ENCODE peak calls at places on chromosomes 13 and 19, in ten cellular contexts. L, S, T, Q, N, M, K, U, C and Y are unnamed samples.

GRCh38 chr13:53417601-53418000 is 389.0 kb downstream of the OLFM4 start:
- DNase-seq in K (no peak), T (no peak), L (no peak), U (no peak), M (no peak), N (no peak), C (no peak), S (no peak), Q (no peak), Y (no peak)

GRCh38 chr13:22080832-22081231 is 410.0 kb downstream of the FGF9 start:
- DNase-seq in T (no peak), M (no peak), N (no peak), L (no peak), S (no peak), Q (no peak), C (no peak), U (no peak), K (no peak), Y (no peak)

GRCh38 chr19:29583196-29584006 is 22.7 kb upstream of the POP4 start:
- DNase-seq in T (no peak), C (no peak), Q (no peak), K (no peak), S (no peak), U (no peak), M (no peak), L (no peak), N (no peak), Y (no peak)

GRCh38 chr19:7224205-7224833 is 69.9 kb downstream of the INSR start:
- DNase-seq in K (peak), M (peak), N (no peak), C (peak), U (no peak), L (peak), T (no peak), Q (no peak), S (peak), Y (no peak)

GRCh38 chr13:99996177-99996705 is 14.7 kb downstream of the ZIC2 start:
- DNase-seq in S (no peak), N (no peak), K (no peak), U (no peak), Q (no peak), L (no peak), T (no peak), M (no peak), C (no peak), Y (no peak)

GRCh38 chr19:45899919-45900589 is 2.4 kb downstream of the MYPOP start:
- DNase-seq in U (no peak), T (no peak), Q (no peak), L (no peak), M (no peak), K (no peak), S (no peak), N (no peak), C (no peak), Y (no peak)

GRCh38 chr13:25468330-25469178 is 96.8 kb downstream of the ATP8A2 start:
- DNase-seq in S (no peak), L (peak), C (no peak), K (no peak), U (no peak), N (peak), M (no peak), Q (no peak), T (no peak), Y (no peak)

GRCh38 chr13:99895428-99895998 is 76.1 kb downstream of the ZIC5 start:
- DNase-seq in S (no peak), U (no peak), C (no peak), L (no peak), T (no peak), K (peak), M (no peak), N (no peak), Q (no peak), Y (no peak)

GRCh38 chr13:29160862-29161261 is 340.7 kb downstream of the MTUS2 start:
- DNase-seq in S (no peak), M (no peak), N (no peak), T (no peak), C (no peak), Q (no peak), U (peak), L (no peak), K (no peak), Y (no peak)

GRCh38 chr13:40401911-40402776 is 264.3 kb downstream of the FOXO1 start:
- DNase-seq in K (peak), Q (peak), L (peak), T (peak), N (no peak), M (peak), C (peak), S (peak), U (peak), Y (peak)

GRCh38 chr13:111048387-111048786 is 66.7 kb upstream of the ARHGEF7 start:
- DNase-seq in K (no peak), L (no peak), C (no peak), U (no peak), N (no peak), Q (no peak), M (no peak), S (no peak), T (no peak), Y (no peak)

GRCh38 chr13:45370922-45371406 is 30.0 kb upstream of the TPT1 start:
- DNase-seq in U (peak), L (peak), Q (peak), T (peak), N (peak), K (peak), C (peak), S (peak), M (peak), Y (peak)

GRCh38 chr13:93655132-93655531 is 428.5 kb downstream of the GPC6 start:
- DNase-seq in Q (no peak), L (no peak), T (no peak), K (no peak), M (no peak), U (no peak), N (peak), S (no peak), C (no peak), Y (no peak)

GRCh38 chr13:46010148-46010547 is 42.4 kb downstream of the ZC3H13 start:
- DNase-seq in N (no peak), Q (no peak), T (no peak), U (peak), L (no peak), S (no peak), M (no peak), C (no peak), K (no peak), Y (no peak)

GRCh38 chr13:97317933-97318332 is 95.8 kb downstream of the MBNL2 start:
- DNase-seq in Q (no peak), L (no peak), U (no peak), T (no peak), K (no peak), M (no peak), N (no peak), C (no peak), S (no peak), Y (no peak)

GRCh38 chr13:88601949-88602348 is 930.8 kb downstream of the SLITRK5 start:
- DNase-seq in Q (no peak), C (no peak), M (no peak), U (no peak), N (no peak), S (no peak), L (no peak), K (no peak), T (no peak), Y (no peak)

GRCh38 chr19:17089238-17089637 is 13.7 kb downstream of the MYO9B start:
- DNase-seq in M (no peak), N (no peak), Q (no peak), L (peak), K (no peak), U (no peak), C (no peak), S (no peak), T (no peak), Y (no peak)

GRCh38 chr13:46962286-46962941 is 65.6 kb upstream of the HTR2A start:
- DNase-seq in K (no peak), U (peak), L (peak), S (no peak), N (peak), T (no peak), C (peak), M (no peak), Q (no peak), Y (no peak)

GRCh38 chr13:44088911-44089851 is 209.5 kb downstream of the LACC1 start:
- DNase-seq in T (no peak), U (peak), N (no peak), Q (no peak), K (no peak), M (no peak), S (no peak), L (no peak), C (no peak), Y (no peak)

GRCh38 chr13:98564204-98564603 is 12.7 kb downstream of the STK24 start:
- DNase-seq in U (no peak), C (no peak), L (no peak), S (no peak), T (no peak), M (no peak), K (no peak), N (no peak), Q (no peak), Y (no peak)

GRCh38 chr13:30020726-30021312 is 170.4 kb upstream of the UBL3 start:
- DNase-seq in K (no peak), C (no peak), S (no peak), T (no peak), U (no peak), L (peak), Q (no peak), N (peak), M (no peak), Y (no peak)

GRCh38 chr19:10655457-10656312 is 1.5 kb downstream of the ILF3 start:
- DNase-seq in U (peak), L (peak), T (no peak), M (no peak), Q (no peak), C (no peak), K (peak), N (peak), S (no peak), Y (no peak)

GRCh38 chr13:45773236-45773635 is 71.1 kb downstream of the CBY2 start:
- DNase-seq in T (no peak), N (no peak), M (no peak), U (no peak), Q (no peak), K (no peak), L (peak), C (no peak), S (no peak), Y (no peak)

GRCh38 chr19:18487576-18488402 is 34.1 kb downstream of the ELL start:
- DNase-seq in C (no peak), M (no peak), N (no peak), U (no peak), Q (no peak), T (no peak), K (no peak), L (no peak), S (no peak), Y (no peak)

GRCh38 chr13:102638741-102639140 is 42.0 kb downstream of the TPP2 start:
- DNase-seq in N (no peak), K (no peak), Q (no peak), M (no peak), C (no peak), S (no peak), U (no peak), T (no peak), L (no peak), Y (no peak)

GRCh38 chr13:27952931-27953670 is 16.0 kb downstream of the CDX2 start:
- DNase-seq in T (no peak), L (no peak), S (peak), C (no peak), M (no peak), N (no peak), U (peak), K (peak), Q (no peak), Y (no peak)

GRCh38 chr19:30861896-30862295 is 487.3 kb downstream of the TSHZ3 start:
- DNase-seq in C (no peak), Q (no peak), L (no peak), N (no peak), T (no peak), M (no peak), S (no peak), U (no peak), K (peak), Y (no peak)

GRCh38 chr13:95455782-95456181 is 96.7 kb upstream of the CLDN10 start:
- DNase-seq in Q (no peak), M (no peak), L (no peak), S (no peak), N (no peak), T (no peak), C (no peak), K (no peak), U (no peak), Y (no peak)

GRCh38 chr13:32427852-32428580 is at the start of gene N4BP2L1:
- DNase-seq in N (peak), M (peak), L (no peak), U (peak), T (no peak), Q (no peak), K (peak), C (no peak), S (peak), Y (no peak)

GRCh38 chr19:16461630-16462051 is 10.1 kb downstream of the EPS15L1 start:
- DNase-seq in S (no peak), L (no peak), K (no peak), Q (no peak), M (no peak), U (no peak), T (no peak), C (no peak), N (no peak), Y (no peak)

GRCh38 chr19:48844472-48844871 is 8.2 kb upstream of the HSD17B14 start:
- DNase-seq in T (no peak), N (no peak), M (no peak), Q (no peak), C (no peak), S (no peak), U (peak), K (no peak), L (peak), Y (peak)

GRCh38 chr13:70708744-70709143 is 600.5 kb upstream of the KLHL1 start:
- DNase-seq in U (no peak), C (no peak), N (no peak), K (no peak), L (no peak), Q (no peak), S (no peak), M (no peak), T (no peak), Y (no peak)

GRCh38 chr19:42285546-42285945 is 16.4 kb upstream of the PRR19 start:
- DNase-seq in U (no peak), N (no peak), C (no peak), S (no peak), Q (no peak), K (no peak), M (peak), L (no peak), T (no peak), Y (no peak)
- H3K4me3 ChIP-seq in U (peak), N (peak), C (peak), S (peak), Q (no peak), K (peak), M (peak), L (peak), T (peak), Y (peak)

GRCh38 chr19:2149980-2150793 is 1.2 kb downstream of the AP3D1 start:
- DNase-seq in C (no peak), M (no peak), L (no peak), S (no peak), N (no peak), K (peak), Q (no peak), U (peak), T (no peak), Y (no peak)
- H3K4me3 ChIP-seq in C (peak), M (peak), L (peak), S (peak), N (peak), K (peak), Q (peak), U (peak), T (peak), Y (peak)

GRCh38 chr19:38616265-38616664 is 1.5 kb downstream of the MAP4K1 start:
- DNase-seq in C (no peak), T (no peak), K (no peak), Q (no peak), N (no peak), S (no peak), L (no peak), M (no peak), U (no peak), Y (no peak)
- H3K4me3 ChIP-seq in C (no peak), T (no peak), K (no peak), Q (no peak), N (no peak), S (no peak), L (no peak), M (no peak), U (no peak), Y (no peak)

GRCh38 chr19:54739587-54740497 is 1.5 kb downstream of the KIR2DL3 start:
- DNase-seq in Q (no peak), S (no peak), M (no peak), T (no peak), C (no peak), N (no peak), K (no peak), U (no peak), L (no peak), Y (no peak)

DNA sequence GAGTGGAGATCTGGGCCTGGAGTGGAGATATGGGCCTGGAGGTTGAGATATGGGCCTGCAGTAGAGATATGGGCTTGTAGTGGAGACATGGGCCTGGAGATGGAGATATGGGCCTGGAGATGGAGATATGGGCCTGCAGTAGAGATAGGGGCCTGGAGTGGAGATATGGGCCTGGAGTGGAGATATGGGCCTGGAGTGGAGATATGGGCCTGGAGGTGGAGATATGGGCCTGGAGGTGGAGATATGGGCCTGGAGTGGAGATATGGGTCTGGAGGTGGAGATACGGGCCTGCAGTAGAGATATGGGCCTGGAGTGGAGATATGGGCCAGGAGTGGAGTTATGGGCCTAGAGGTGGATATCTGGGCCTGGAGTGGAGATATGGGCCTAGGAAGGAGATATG is 402 bp downstream of the KIR2DL3 start:
- DNase-seq in U (no peak), N (no peak), C (no peak), T (no peak), Q (no peak), L (no peak), K (no peak), M (no peak), S (no peak), Y (no peak)
- H3K4me3 ChIP-seq in U (no peak), N (no peak), C (no peak), T (no peak), Q (no peak), L (no peak), K (no peak), M (no peak), S (no peak), Y (no peak)

GRCh38 chr19:38223617-38224013 is 407 bp downstream of the DPF1 start:
- DNase-seq in T (no peak), C (no peak), L (no peak), S (no peak), Q (no peak), N (no peak), U (no peak), M (no peak), K (no peak), Y (no peak)
- H3K4me3 ChIP-seq in T (peak), C (peak), L (peak), S (peak), Q (peak), N (peak), U (no peak), M (peak), K (peak), Y (peak)

DNA sequence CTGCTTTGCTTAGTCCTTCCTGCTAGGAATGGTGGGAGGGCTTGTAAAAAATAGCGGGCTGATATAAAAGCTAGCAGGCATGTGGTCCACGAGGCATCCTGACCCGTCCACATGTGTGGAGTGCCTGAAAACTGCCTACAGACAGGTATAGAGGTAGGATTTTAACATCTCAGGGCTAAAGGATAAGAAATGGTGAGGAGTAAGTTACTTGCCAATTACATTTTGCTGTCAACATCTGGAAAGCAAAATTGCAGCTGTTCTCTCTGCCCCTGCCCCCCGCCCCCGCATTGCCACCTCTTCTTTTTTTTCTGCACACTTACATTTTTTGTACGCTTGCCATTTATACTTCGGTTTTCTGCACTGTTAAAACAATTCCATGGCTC is 21.0 kb downstream of the NFIX start:
- DNase-seq in Q (peak), T (no peak), N (no peak), K (no peak), U (no peak), M (no peak), L (no peak), C (no peak), S (no peak), Y (no peak)
- H3K4me3 ChIP-seq in Q (no peak), T (no peak), N (no peak), K (no peak), U (no peak), M (peak), L (no peak), C (no peak), S (no peak), Y (no peak)